ENCODE peak calls at places on chromosomes 16 and 17, in six cellular contexts. R is stimulated activated effector memory CD8-positive, alpha-beta T cell treated with anti-CD3 and anti-CD28 coated beads, Interleukin-12 subunit alpha, Interleukin-12 subunit beta, amount 100 ng/mL, for 72 hours; P is NCI-H2171; B is mesendoderm; M is colonic mucosa; H is GF-D8. Q is an unnamed sample.

GRCh38 chr16:85755929-85756768 is 5.3 kb upstream of the C16orf74 start:
- DNase-seq in H (no peak), R (no peak), M (no peak), B (no peak), P (no peak), Q (no peak)

GRCh38 chr17:22221344-22221743 is 529.0 kb downstream of the KCNJ18 start:
- DNase-seq in B (no peak), H (no peak), R (no peak), P (no peak), M (no peak), Q (no peak)

GRCh38 chr17:40937384-40937819 is at the start of gene KRT23:
- DNase-seq in P (no peak), H (no peak), R (no peak), M (no peak), B (peak; percentile 52), Q (no peak)

GRCh38 chr17:51260960-51261958 is 913 bp downstream of the UTP18 start:
- DNase-seq in P (peak; percentile 84), H (peak; percentile 13), R (peak; percentile 93), M (peak; percentile 78), B (peak; percentile 82), Q (peak; percentile 90)

GRCh38 chr17:73231363-73231762 is 30.3 kb downstream of the CPSF4L start:
- DNase-seq in M (peak; percentile 42), B (peak; percentile 51), P (no peak), H (no peak), R (peak; percentile 56), Q (peak; percentile 65)

GRCh38 chr17:61966201-61966600 is 38.4 kb upstream of the INTS2 start:
- DNase-seq in P (no peak), H (no peak), R (no peak), B (no peak), M (no peak), Q (peak; percentile 90)

GRCh38 chr16:66525396-66526180 is 24.3 kb downstream of the TK2 start:
- DNase-seq in H (peak; percentile 62), B (no peak), M (no peak), P (no peak), R (no peak), Q (peak; percentile 55)

GRCh38 chr17:66508896-66509843 is 206.8 kb downstream of the PRKCA start:
- DNase-seq in P (no peak), B (no peak), R (peak; percentile 68), H (no peak), M (peak; percentile 90), Q (peak; percentile 60)

GRCh38 chr17:44097110-44097810 is 26.2 kb downstream of the HDAC5 start:
- DNase-seq in M (no peak), H (no peak), P (no peak), R (no peak), B (no peak), Q (no peak)

GRCh38 chr17:68400404-68400735 is 56.9 kb downstream of the WIPI1 start:
- DNase-seq in B (no peak), H (no peak), R (no peak), M (peak; percentile 4), P (no peak), Q (no peak)

GRCh38 chr17:15928286-15928785 is 16.6 kb upstream of the ADORA2B start:
- DNase-seq in R (no peak), P (no peak), B (no peak), M (no peak), H (no peak), Q (no peak)

GRCh38 chr17:77487677-77488530 is 347.1 kb downstream of the SEC14L1 start:
- DNase-seq in P (no peak), M (no peak), H (no peak), R (no peak), B (no peak), Q (no peak)

GRCh38 chr16:75780669-75781068 is 54.4 kb upstream of the CPHXL start:
- DNase-seq in H (no peak), P (no peak), M (no peak), B (no peak), R (no peak), Q (no peak)

GRCh38 chr17:68972119-68972704 is 17.0 kb upstream of the ABCA8 start:
- DNase-seq in P (peak; percentile 43), B (peak; percentile 32), R (no peak), M (no peak), H (no peak), Q (peak; percentile 18)

GRCh38 chr17:79159471-79159870 is 84.8 kb downstream of the ENGASE start:
- DNase-seq in B (no peak), P (no peak), R (no peak), H (no peak), M (no peak), Q (no peak)

GRCh38 chr16:1173778-1174451 is 21.0 kb downstream of the CACNA1H start:
- DNase-seq in M (no peak), R (no peak), B (no peak), H (no peak), P (no peak), Q (no peak)

GRCh38 chr17:8173056-8173870 is 2.9 kb downstream of the TMEM107 start:
- DNase-seq in R (peak; percentile 87), P (peak; percentile 88), H (peak; percentile 84), B (peak; percentile 99), M (peak; percentile 85), Q (peak; percentile 97)

GRCh38 chr17:45345554-45346254 is 28.9 kb upstream of the MAP3K14 start:
- DNase-seq in B (no peak), M (no peak), P (no peak), R (no peak), H (peak; percentile 85), Q (peak; percentile 73)

GRCh38 chr17:32102172-32102571 is 40.1 kb upstream of the RHOT1 start:
- DNase-seq in B (peak; percentile 16), R (no peak), M (no peak), P (no peak), H (no peak), Q (no peak)

GRCh38 chr16:68402748-68403040 is 45.6 kb downstream of the SMPD3 start:
- DNase-seq in R (no peak), B (peak; percentile 70), P (no peak), H (no peak), M (no peak), Q (no peak)

GRCh38 chr16:3514621-3515020 is 13.8 kb downstream of the CLUAP1 start:
- DNase-seq in H (no peak), R (no peak), M (no peak), B (no peak), P (no peak), Q (no peak)

GRCh38 chr16:4593069-4593468 is 21.6 kb downstream of the UBALD1 start:
- DNase-seq in R (no peak), M (no peak), B (peak; percentile 46), P (no peak), H (no peak), Q (no peak)

GRCh38 chr17:45852535-45853297 is 8.0 kb downstream of the SPPL2C start:
- DNase-seq in B (peak; percentile 67), H (no peak), M (peak; percentile 67), R (peak; percentile 77), P (peak; percentile 77), Q (peak; percentile 79)

GRCh38 chr16:66120656-66121055 is 245.8 kb upstream of the CDH5 start:
- DNase-seq in H (no peak), M (no peak), P (no peak), B (no peak), R (no peak), Q (no peak)

GRCh38 chr17:7974638-7975131 is 27.7 kb upstream of the GUCY2D start:
- DNase-seq in P (no peak), B (no peak), M (no peak), H (no peak), R (no peak), Q (no peak)

GRCh38 chr17:1110844-1111598 is 68.8 kb downstream of the ABR start:
- DNase-seq in B (peak; percentile 84), H (peak; percentile 37), R (no peak), P (no peak), M (peak; percentile 83), Q (no peak)

GRCh38 chr17:1272701-1273100 is 2.5 kb downstream of the BHLHA9 start:
- DNase-seq in B (no peak), H (no peak), R (no peak), P (no peak), M (no peak), Q (no peak)

GRCh38 chr16:72988568-72988967 is 59.4 kb downstream of the ZFHX3 start:
- DNase-seq in P (no peak), B (no peak), H (no peak), M (no peak), R (no peak), Q (no peak)

GRCh38 chr16:56637814-56638750 is at the start of gene MT1A:
- DNase-seq in M (peak; percentile 90), H (no peak), R (no peak), B (peak; percentile 45), P (no peak), Q (no peak)

GRCh38 chr16:16071631-16072244 is 122.3 kb downstream of the ABCC1 start:
- DNase-seq in R (no peak), B (peak; percentile 13), H (no peak), P (no peak), M (no peak), Q (no peak)

GRCh38 chr16:57092786-57093301 is 461 bp downstream of the CPNE2 start:
- DNase-seq in R (peak; percentile 76), M (peak; percentile 62), H (no peak), P (no peak), B (peak; percentile 56), Q (no peak)

GRCh38 chr16:24753437-24753836 is 24.0 kb downstream of the TNRC6A start:
- DNase-seq in H (no peak), P (no peak), B (no peak), M (no peak), R (no peak), Q (no peak)

GRCh38 chr17:60594747-60595146 is 5.2 kb upstream of the PPM1D start:
- DNase-seq in P (peak; percentile 83), H (no peak), B (no peak), M (no peak), R (no peak), Q (no peak)

GRCh38 chr16:78596348-78596995 is 497.0 kb downstream of the WWOX start:
- DNase-seq in R (no peak), M (no peak), P (no peak), H (no peak), B (no peak), Q (no peak)

GRCh38 chr16:73082608-73083007 is 34.7 kb upstream of the ZFHX3 start:
- DNase-seq in B (no peak), R (no peak), H (no peak), M (no peak), P (no peak), Q (no peak)

GRCh38 chr17:73331060-73331459 is 19.3 kb upstream of the CDC42EP4 start:
- DNase-seq in R (no peak), H (no peak), M (no peak), B (no peak), P (no peak), Q (no peak)

GRCh38 chr16:46961373-46962353 is 11.8 kb downstream of the DNAJA2 start:
- DNase-seq in P (no peak), H (peak; percentile 84), M (no peak), R (no peak), B (no peak), Q (peak; percentile 6)

Q was measured in erythroblast.